ENCODE peak calls at places on chromosomes 4 and X, in five cellular contexts. C is astrocyte; M is CD8-positive, alpha-beta T cell; H is tibial artery; T is aorta. E is an unnamed sample. For H3K27me3 and H3K4me1, the result is how much of the 10 kb centered on the place peaks cover.

GRCh38 chr4:104749062-104749461 is 254.4 kb upstream of the CXXC4 start:
- DNase-seq in T (no peak), C (no peak), M (no peak), H (no peak), E (no peak)

GRCh38 chr4:78534286-78534955 is 17.1 kb upstream of the ANXA3 start:
- DNase-seq in H (no peak), C (peak), M (no peak), T (no peak), E (no peak)

GRCh38 chr4:38659346-38659745 is 4.7 kb upstream of the KLF3 start:
- DNase-seq in M (no peak), T (no peak), H (no peak), C (no peak), E (no peak)

GRCh38 chr4:76607266-76607799 is 172.3 kb downstream of the SHROOM3 start:
- DNase-seq in T (no peak), H (no peak), C (peak), M (no peak), E (no peak)

GRCh38 chr4:76784237-76784636 is 113.7 kb downstream of the SOWAHB start:
- DNase-seq in H (no peak), M (no peak), T (no peak), C (no peak), E (no peak)

GRCh38 chr4:113534698-113535097 is 226.8 kb downstream of the CAMK2D start:
- DNase-seq in T (no peak), C (peak), H (no peak), M (no peak), E (no peak)

GRCh38 chr4:13920111-13920875 is 292.8 kb upstream of the BOD1L1 start:
- DNase-seq in T (no peak), H (no peak), C (no peak), M (no peak), E (no peak)

GRCh38 chr4:109730294-109731051 is 603 bp upstream of the PLA2G12A start:
- DNase-seq in M (no peak), C (peak), H (peak), T (peak), E (peak)

GRCh38 chr4:98092833-98093439 is 50.3 kb downstream of the STPG2 start:
- DNase-seq in C (peak), T (no peak), H (no peak), M (no peak), E (peak)

GRCh38 chr4:181564616-181565015 is 678.6 kb upstream of the TENM3 start:
- DNase-seq in C (peak), M (no peak), H (no peak), T (no peak), E (no peak)

GRCh38 chrX:17860811-17861495 is at the start of gene RAI2:
- DNase-seq in M (peak), C (no peak), H (no peak), T (peak), E (peak)

GRCh38 chrX:131802836-131803626 is 220.1 kb upstream of the STK26 start:
- DNase-seq in T (peak), H (no peak), C (no peak), M (peak), E (no peak)

GRCh38 chr4:172892300-172892699 is 276.3 kb upstream of the GALNT7 start:
- DNase-seq in H (no peak), T (no peak), C (no peak), M (no peak), E (no peak)

GRCh38 chr4:48093949-48094550 is 40.0 kb downstream of the TXK start:
- DNase-seq in C (peak), H (no peak), M (no peak), T (no peak), E (peak)

GRCh38 chr4:76782837-76783236 is 115.1 kb downstream of the SOWAHB start:
- DNase-seq in H (no peak), T (no peak), C (peak), M (no peak), E (no peak)

GRCh38 chr4:87108142-87108546 is 112.3 kb downstream of the KLHL8 start:
- DNase-seq in H (peak), C (peak), T (no peak), M (no peak), E (peak)

GRCh38 chr4:1410491-1411325 is 4.5 kb upstream of the NKX1-1 start:
- DNase-seq in H (peak), M (peak), C (peak), T (peak), E (peak)

GRCh38 chr4:1409079-1409805 is 3.0 kb upstream of the NKX1-1 start:
- DNase-seq in M (peak), C (no peak), T (no peak), H (peak), E (no peak)

GRCh38 chr4:1408418-1408817 is 2.2 kb upstream of the NKX1-1 start:
- DNase-seq in C (no peak), T (no peak), H (no peak), M (no peak), E (no peak)

GRCh38 chr4:1411436-1412375 is 5.5 kb upstream of the NKX1-1 start:
- DNase-seq in T (no peak), C (no peak), M (peak), H (no peak), E (no peak)

DNA sequence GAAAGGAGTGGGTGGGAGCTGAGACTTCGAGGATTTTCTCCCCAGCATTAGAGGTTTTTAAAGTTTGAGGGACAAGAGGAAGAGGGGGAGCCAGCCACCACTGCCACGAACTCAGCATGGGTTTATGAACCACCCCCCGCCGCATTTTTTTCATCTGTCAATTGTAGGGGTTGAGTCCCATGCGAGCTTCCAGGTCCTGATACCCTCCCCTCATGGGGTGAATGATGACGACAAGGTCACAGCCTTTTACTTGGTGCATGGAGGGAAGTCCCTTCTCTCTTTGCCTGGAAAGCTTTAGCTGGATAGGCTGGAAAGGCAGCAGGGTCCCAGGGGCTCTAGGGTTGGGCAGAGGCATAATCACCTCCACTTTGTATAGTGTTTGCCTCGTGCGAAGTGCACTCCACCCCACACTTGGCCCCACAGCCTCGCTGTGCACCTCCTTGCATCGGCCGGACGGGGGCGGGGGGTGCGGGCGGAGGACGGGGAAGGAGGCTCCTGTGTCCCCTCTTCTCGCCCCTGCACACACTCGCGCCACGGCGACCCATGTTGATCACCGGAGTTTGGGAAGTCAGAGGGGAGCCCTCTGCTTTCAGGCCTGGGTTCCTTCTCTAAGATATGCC is 3.7 kb upstream of the NKX1-1 start:
- DNase-seq in M (peak), T (no peak), H (peak), C (no peak), E (no peak)
- H3K27me3 ChIP-seq in M (under half), T (under half), H (half or more), C (under half), E (half or more)

GRCh38 chrX:51892921-51893745 is at the start of gene MAGED1:
- DNase-seq in T (peak), C (peak), H (peak), M (peak), E (peak)
- H3K4me1 ChIP-seq in T (under half), C (under half), H (under half), M (under half), E (under half)

GRCh38 chr4:1515156-1515555 is 108.9 kb upstream of the NKX1-1 start:
- DNase-seq in C (no peak), M (no peak), T (no peak), H (no peak), E (no peak)
- H3K27me3 ChIP-seq in C (under half), M (under half), T (under half), H (half or more), E (under half)

DNA sequence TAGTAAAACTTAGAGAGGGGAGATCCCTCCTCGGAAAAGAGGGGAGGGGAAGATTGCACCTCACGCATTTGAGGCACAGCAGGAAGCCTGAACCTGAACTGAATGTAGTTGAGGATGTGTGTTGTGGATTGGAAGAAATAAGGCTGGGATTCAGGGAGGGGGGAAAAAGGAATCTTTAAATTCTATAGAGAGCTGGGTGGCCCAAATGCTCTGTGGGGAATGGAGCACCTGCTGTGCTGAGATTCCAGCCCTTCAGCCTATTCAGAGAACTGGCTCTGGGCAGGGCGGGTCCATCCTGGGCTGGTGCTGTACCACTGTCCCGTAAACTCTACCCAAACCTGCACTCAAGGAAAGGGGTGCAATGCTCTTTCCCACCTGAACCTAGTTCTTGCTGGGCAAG is 4.1 kb downstream of the FOXO4 start:
- DNase-seq in T (no peak), C (no peak), H (no peak), M (no peak), E (no peak)
- H3K4me1 ChIP-seq in T (under half), C (under half), H (under half), M (half or more), E (under half)

DNA sequence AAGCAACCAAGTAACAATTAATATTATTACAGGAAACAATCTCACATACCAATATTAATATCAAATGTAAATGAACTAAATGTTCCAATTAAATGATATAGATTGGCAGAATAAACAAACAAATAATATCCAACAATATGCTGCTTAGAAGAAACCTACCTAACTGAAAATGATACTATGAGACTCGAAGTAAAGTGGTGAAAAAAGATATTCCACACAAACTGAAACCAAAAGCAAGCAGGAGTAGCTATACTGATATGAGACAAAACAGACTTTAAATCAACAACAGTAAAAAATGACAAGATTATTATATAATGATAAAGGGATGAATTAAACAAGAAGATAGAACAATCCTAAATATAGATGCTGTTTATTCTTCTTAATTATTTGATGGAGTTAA is 140.1 kb downstream of the SPANXN4 start:
- DNase-seq in H (no peak), T (no peak), C (no peak), M (no peak), E (no peak)
- H3K27me3 ChIP-seq in H (under half), T (under half), C (under half), M (under half), E (under half)

GRCh38 chr4:30950737-30951136 is 230.6 kb downstream of the PCDH7 start:
- DNase-seq in T (no peak), H (no peak), M (no peak), C (no peak), E (peak)
- H3K4me1 ChIP-seq in T (under half), H (under half), M (under half), C (under half), E (under half)

GRCh38 chrX:130020661-130021324 is 38.4 kb downstream of the BCORL1 start:
- DNase-seq in H (no peak), M (no peak), T (peak), C (no peak), E (no peak)

GRCh38 chrX:130027569-130027968 is 45.1 kb downstream of the BCORL1 start:
- DNase-seq in M (no peak), C (no peak), H (no peak), T (no peak), E (no peak)

GRCh38 chrX:130025256-130025655 is 42.8 kb downstream of the BCORL1 start:
- DNase-seq in C (no peak), H (no peak), T (no peak), M (no peak), E (no peak)

GRCh38 chrX:130028196-130028595 is 45.8 kb downstream of the BCORL1 start:
- DNase-seq in H (no peak), M (peak), T (no peak), C (no peak), E (peak)

DNA sequence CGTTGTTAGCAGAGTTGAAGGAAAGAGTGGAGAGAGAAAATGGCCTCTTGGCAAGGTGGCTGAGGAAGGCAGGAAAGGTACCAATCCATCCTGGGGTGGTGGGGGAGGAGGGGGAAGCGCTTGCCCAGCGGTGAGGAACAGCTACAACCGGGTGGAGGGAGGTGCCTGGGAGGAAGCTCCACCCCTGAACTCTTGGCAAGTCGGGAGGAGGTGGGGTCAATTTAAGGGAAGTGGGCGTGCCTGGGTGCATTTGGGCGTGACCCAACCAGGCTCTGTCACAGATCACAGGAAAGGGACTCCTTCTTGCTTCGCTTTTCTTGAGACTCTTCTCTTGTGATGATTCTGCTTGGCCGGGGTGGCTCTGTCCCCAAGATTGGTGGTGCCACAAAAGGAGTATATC is 41.7 kb downstream of the BCORL1 start:
- DNase-seq in T (peak), H (peak), M (peak), C (no peak), E (peak)
- H3K27me3 ChIP-seq in T (under half), H (under half), M (under half), C (under half), E (under half)

DNA sequence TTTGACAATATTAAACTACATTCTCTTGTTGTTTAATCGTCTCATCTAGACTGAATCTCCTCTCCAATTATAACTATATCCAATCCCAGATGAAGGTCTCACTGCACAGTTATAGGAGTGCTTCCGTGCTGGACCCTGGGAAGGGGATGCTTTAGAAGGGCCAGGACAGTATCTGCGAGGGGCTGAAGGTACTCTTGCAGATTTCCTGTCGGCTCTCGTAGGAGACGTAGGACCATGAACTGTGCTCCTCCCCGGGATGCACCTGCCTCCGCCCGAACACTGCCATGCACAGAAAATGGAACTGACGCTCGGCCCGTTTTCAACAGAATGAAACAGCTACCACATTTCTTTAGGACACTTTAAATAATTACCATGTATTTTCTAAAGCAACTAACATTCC is 39.4 kb downstream of the FAT1 start:
- DNase-seq in T (no peak), H (no peak), M (no peak), C (no peak), E (no peak)
- H3K4me1 ChIP-seq in T (under half), H (under half), M (under half), C (under half), E (under half)

GRCh38 chr4:108170729-108171540 is 2.2 kb upstream of the LEF1 start:
- DNase-seq in C (no peak), M (no peak), H (no peak), T (no peak), E (no peak)

GRCh38 chr4:108172780-108173598 is 4.3 kb upstream of the LEF1 start:
- DNase-seq in T (peak), C (peak), H (no peak), M (peak), E (peak)

GRCh38 chr4:108173599-108174057 is 4.9 kb upstream of the LEF1 start:
- DNase-seq in H (no peak), M (no peak), T (no peak), C (no peak), E (no peak)

GRCh38 chr4:108172231-108172779 is 3.6 kb upstream of the LEF1 start:
- DNase-seq in C (peak), M (peak), H (no peak), T (no peak), E (peak)

DNA sequence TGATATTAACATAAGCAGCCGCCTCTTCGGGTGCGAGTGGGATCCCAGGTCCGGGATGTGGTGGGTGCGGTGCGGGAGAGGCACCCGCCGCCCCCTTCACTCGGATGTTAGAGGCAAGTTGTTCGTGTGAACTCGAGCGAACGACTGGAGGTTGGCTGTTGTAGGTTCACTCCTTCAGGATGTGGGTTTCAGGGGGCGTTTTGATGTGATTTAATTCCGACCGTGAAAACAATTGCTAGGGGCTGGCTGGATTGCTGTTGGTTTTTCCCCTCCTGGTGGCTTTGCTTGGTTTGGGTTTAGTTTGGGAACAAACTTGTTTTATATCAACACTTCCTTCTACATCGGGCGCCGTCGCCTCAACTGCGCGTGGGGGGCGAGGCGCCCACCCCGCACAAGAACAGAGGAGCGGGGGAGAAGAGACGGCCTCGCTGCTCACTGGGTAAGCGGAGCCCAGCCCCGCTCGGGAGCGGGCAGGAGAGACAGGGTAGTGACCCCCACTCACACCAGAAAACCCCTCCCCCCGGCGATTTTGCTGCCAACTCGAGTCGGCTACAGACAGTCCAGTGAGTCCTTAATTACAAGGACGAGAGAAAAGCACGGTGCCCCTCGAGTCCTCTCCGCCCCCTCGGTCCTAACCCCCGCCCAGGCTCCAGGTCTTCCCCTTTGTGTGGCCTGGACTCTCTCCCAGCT is 3.0 kb upstream of the LEF1 start:
- DNase-seq in H (no peak), M (peak), T (no peak), C (no peak), E (no peak)
- H3K27me3 ChIP-seq in H (half or more), M (under half), T (under half), C (under half), E (under half)

GRCh38 chrX:154059729-154060245 is 37.7 kb downstream of the MECP2 start:
- DNase-seq in M (no peak), H (no peak), C (no peak), T (no peak), E (no peak)

GRCh38 chrX:154064637-154065435 is 32.7 kb downstream of the MECP2 start:
- DNase-seq in C (no peak), T (no peak), H (no peak), M (no peak), E (no peak)

GRCh38 chrX:154063234-154063633 is 34.3 kb downstream of the MECP2 start:
- DNase-seq in M (no peak), C (no peak), H (no peak), T (no peak), E (no peak)

GRCh38 chrX:154059231-154059630 is 38.3 kb downstream of the MECP2 start:
- DNase-seq in H (no peak), C (no peak), T (no peak), M (no peak), E (no peak)

GRCh38 chrX:154061801-154062200 is 35.7 kb downstream of the MECP2 start:
- DNase-seq in C (no peak), H (no peak), M (no peak), T (no peak), E (no peak)
- H3K4me1 ChIP-seq in C (under half), H (under half), M (half or more), T (under half), E (under half)